ENCODE peak calls at places on chromosome 11, in five cellular contexts. O, M, B, F and Z are unnamed samples.

GRCh38 chr11:65432686-65433582 is 10.3 kb downstream of the NEAT1 start:
- DNase-seq in B (no peak), O (no peak), F (peak; percentile 10), M (no peak), Z (no peak)

GRCh38 chr11:79263001-79263400 is 177.8 kb downstream of the TENM4 start:
- DNase-seq in M (no peak), F (no peak), B (no peak), O (no peak), Z (no peak)

GRCh38 chr11:114811971-114812370 is 133.6 kb downstream of the NXPE2 start:
- DNase-seq in M (no peak), O (no peak), F (no peak), B (no peak), Z (no peak)

GRCh38 chr11:63560506-63561179 is 2.5 kb downstream of the PLAAT2 start:
- DNase-seq in B (peak; percentile 84), M (no peak), O (no peak), F (peak; percentile 82), Z (no peak)

GRCh38 chr11:15569626-15570025 is 454.9 kb downstream of the INSC start:
- DNase-seq in O (no peak), B (no peak), F (no peak), M (no peak), Z (no peak)

GRCh38 chr11:44437122-44437521 is 127.2 kb upstream of the ALX4 start:
- DNase-seq in B (no peak), F (no peak), M (no peak), O (no peak), Z (no peak)

GRCh38 chr11:94768602-94769511 is 701 bp downstream of the AMOTL1 start:
- DNase-seq in M (peak; percentile 79), O (peak; percentile 50), F (no peak), B (peak; percentile 35), Z (no peak)

GRCh38 chr11:48091426-48092102 is 111.2 kb downstream of the PTPRJ start:
- DNase-seq in B (no peak), O (no peak), F (no peak), M (no peak), Z (no peak)

GRCh38 chr11:114102993-114103896 is 43.7 kb downstream of the ZBTB16 start:
- DNase-seq in O (no peak), B (no peak), F (no peak), M (no peak), Z (no peak)

GRCh38 chr11:129973809-129974208 is 28.8 kb downstream of the PRDM10 start:
- DNase-seq in M (no peak), F (no peak), B (peak; percentile 36), O (peak; percentile 44), Z (peak; percentile 47)

GRCh38 chr11:59212744-59213573 is at the start of gene MPEG1:
- DNase-seq in O (no peak), F (no peak), M (no peak), B (no peak), Z (no peak)

GRCh38 chr11:1486054-1486825 is at the start of gene MOB2:
- DNase-seq in O (peak; percentile 50), F (peak; percentile 39), B (no peak), M (peak; percentile 84), Z (no peak)

GRCh38 chr11:61828379-61828628 is 204 bp downstream of the FADS2 start:
- DNase-seq in O (no peak), M (peak; percentile 75), B (no peak), F (no peak), Z (no peak)

GRCh38 chr11:17519486-17519885 is 24.7 kb downstream of the USH1C start:
- DNase-seq in B (no peak), M (no peak), O (no peak), F (no peak), Z (no peak)

GRCh38 chr11:73249304-73249703 is 22.8 kb upstream of the P2RY6 start:
- DNase-seq in O (no peak), M (no peak), F (no peak), B (no peak), Z (no peak)

GRCh38 chr11:96748639-96749370 is 359.0 kb downstream of the JRKL start:
- DNase-seq in O (no peak), F (no peak), M (no peak), B (no peak), Z (no peak)

GRCh38 chr11:129694538-129694937 is 121.1 kb upstream of the TMEM45B start:
- DNase-seq in B (no peak), O (no peak), F (no peak), M (no peak), Z (no peak)

GRCh38 chr11:59611570-59612565 is 3.7 kb downstream of the OSBP start:
- DNase-seq in O (peak; percentile 70), B (no peak), M (no peak), F (no peak), Z (no peak)

GRCh38 chr11:78080818-78081495 is 1.3 kb upstream of the NDUFC2 start:
- DNase-seq in M (no peak), B (no peak), F (no peak), O (no peak), Z (no peak)

GRCh38 chr11:102172127-102172848 is 62.0 kb downstream of the YAP1 start:
- DNase-seq in M (no peak), B (no peak), F (no peak), O (no peak), Z (no peak)

DNA sequence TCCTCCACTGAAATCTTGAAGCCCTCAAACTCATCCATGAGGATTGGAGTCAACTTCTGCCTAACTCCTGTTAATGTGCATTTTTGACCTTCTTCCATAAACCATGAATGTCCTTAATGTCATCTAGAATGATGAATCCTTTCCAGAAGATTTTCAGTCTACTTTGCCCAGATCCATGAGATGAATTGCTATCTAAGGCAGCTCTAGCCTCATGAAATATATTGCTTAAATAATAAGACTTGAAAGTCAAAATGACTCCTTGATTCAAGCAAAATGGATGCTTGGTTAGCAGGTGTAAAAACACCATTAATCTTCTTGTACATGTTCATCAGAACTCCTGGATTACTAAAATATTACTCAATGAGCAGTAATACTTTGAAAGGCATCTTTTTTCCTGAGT is 238.5 kb upstream of the ZC3H12C start:
- DNase-seq in F (no peak), M (no peak), O (no peak), B (no peak), Z (no peak)
- H3K4me3 ChIP-seq in F (no peak overlapping the region), M (no peak overlapping the region), O (no peak overlapping the region), B (no peak overlapping the region), Z (no peak overlapping the region)

GRCh38 chr11:12132790-12133145 is 22.4 kb downstream of the MICAL2 start:
- DNase-seq in B (no peak), F (no peak), M (no peak), O (no peak), Z (no peak)

GRCh38 chr11:12131943-12132789 is 21.8 kb downstream of the MICAL2 start:
- DNase-seq in B (no peak), M (no peak), F (no peak), O (no peak), Z (no peak)

GRCh38 chr11:12128191-12128841 is 17.9 kb downstream of the MICAL2 start:
- DNase-seq in B (no peak), F (no peak), M (no peak), O (no peak), Z (no peak)

GRCh38 chr11:12129227-12129626 is 18.8 kb downstream of the MICAL2 start:
- DNase-seq in M (no peak), F (no peak), B (no peak), O (no peak), Z (no peak)

GRCh38 chr11:12130180-12130980 is 20.0 kb downstream of the MICAL2 start:
- DNase-seq in F (no peak), O (no peak), B (no peak), M (no peak), Z (no peak)
- H3K4me1 ChIP-seq in F (no peaks in the 10 kb centered on the region), O (peaks cover 10% of the 10 kb centered on the region), B (peaks cover 19% of the 10 kb centered on the region), M (peaks cover 6% of the 10 kb centered on the region), Z (no peaks in the 10 kb centered on the region)

GRCh38 chr11:120509346-120510053 is 2.0 kb upstream of the GRIK4 start:
- DNase-seq in O (no peak), F (peak; percentile 10), M (no peak), B (no peak), Z (no peak)

GRCh38 chr11:120512727-120513435 is 1.3 kb downstream of the GRIK4 start:
- DNase-seq in F (no peak), M (no peak), O (no peak), B (no peak), Z (no peak)

GRCh38 chr11:120511804-120512726 is 517 bp downstream of the GRIK4 start:
- DNase-seq in F (no peak), O (no peak), B (no peak), M (peak; percentile 76), Z (no peak)

GRCh38 chr11:120511116-120511803 is at the start of gene GRIK4:
- DNase-seq in F (peak; percentile 63), O (peak; percentile 82), M (peak; percentile 92), B (peak; percentile 81), Z (peak; percentile 82)

DNA sequence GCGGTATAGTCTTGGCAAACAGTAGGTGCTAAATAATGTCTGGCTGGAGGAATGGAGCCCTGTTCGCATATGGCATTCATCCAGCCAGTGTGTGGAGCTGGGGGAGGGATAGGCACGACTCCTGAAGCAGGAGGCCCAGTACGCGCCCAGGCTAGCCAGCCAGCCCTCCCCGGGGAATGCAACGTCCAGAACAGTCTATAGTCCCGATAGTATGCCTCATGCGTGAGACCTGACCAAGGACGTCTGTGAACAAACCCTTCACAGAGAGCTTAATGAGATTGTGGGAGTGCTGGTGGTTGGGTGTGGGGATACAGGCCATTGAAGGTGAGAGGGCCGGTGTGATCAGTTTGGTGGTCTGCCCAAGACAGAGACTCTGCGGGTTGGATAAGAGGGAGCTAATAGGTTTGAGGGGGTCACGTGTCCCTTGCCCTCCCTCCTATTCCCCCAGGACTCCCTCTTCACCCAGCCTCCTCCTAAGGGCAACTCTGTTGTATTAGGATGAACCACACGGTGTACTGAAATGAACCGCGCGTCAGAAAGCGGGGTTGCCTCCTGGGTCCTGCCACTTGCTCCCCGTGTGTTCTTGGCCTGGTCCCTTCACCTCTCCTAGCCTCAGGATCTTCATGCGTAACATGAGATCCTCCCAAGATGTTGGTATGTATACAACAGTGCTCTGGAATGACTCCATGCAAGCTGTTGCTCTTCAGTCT is 987 bp upstream of the GRIK4 start:
- DNase-seq in M (no peak), F (no peak), B (no peak), O (no peak), Z (no peak)
- H3K4me3 ChIP-seq in M (no peak overlapping the region), F (no peak overlapping the region), B (no peak overlapping the region), O (no peak overlapping the region), Z (no peak overlapping the region)

GRCh38 chr11:86484795-86485166 is 110.1 kb downstream of the CCDC81 start:
- DNase-seq in B (no peak), O (no peak), F (no peak), M (no peak), Z (no peak)

GRCh38 chr11:86481399-86481798 is 106.7 kb downstream of the CCDC81 start:
- DNase-seq in B (no peak), O (no peak), F (no peak), M (no peak), Z (no peak)

GRCh38 chr11:86483591-86484163 is 109.0 kb downstream of the CCDC81 start:
- DNase-seq in F (no peak), M (no peak), O (no peak), B (no peak), Z (no peak)

GRCh38 chr11:86484164-86484794 is 109.6 kb downstream of the CCDC81 start:
- DNase-seq in B (no peak), M (no peak), O (no peak), F (no peak), Z (no peak)

DNA sequence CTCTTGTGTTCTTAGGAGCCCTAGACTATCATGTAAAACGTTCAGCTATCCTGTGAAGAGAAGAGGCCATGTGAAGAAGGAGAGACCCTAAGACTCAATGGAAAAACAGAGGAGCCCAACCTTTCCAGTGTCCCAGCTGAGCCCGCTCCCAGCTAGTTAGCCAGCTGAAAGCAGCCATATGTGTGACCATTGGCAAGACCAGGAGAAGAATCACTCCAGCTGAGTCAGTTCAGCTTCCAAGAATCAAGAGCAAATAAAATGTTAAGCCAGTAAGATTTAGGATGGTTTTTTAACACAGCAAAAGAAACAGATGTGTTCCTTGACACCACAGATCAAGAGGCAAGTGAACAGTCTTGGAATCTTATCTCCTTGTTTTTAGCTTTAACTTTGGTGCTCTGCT is 108.0 kb downstream of the CCDC81 start:
- DNase-seq in M (no peak), O (no peak), B (no peak), F (no peak), Z (no peak)
- H3K4me1 ChIP-seq in M (peaks cover 6% of the 10 kb centered on the region), O (no peaks in the 10 kb centered on the region), B (peaks cover 5% of the 10 kb centered on the region), F (no peaks in the 10 kb centered on the region), Z (peaks cover 2% of the 10 kb centered on the region)